ENCODE peak calls at places on chromosome 1, in six cellular contexts. One of them, this sample, is unnamed.
A peak's percentile ranks its signal among the peaks of the same experiment; 100 is the strongest.

GRCh38 chr1:121522061-121522759 is 337.4 kb downstream of the SRGAP2C start:
- DNase-seq in GM20000: no peak
- DNase-seq in stimulated activated effector memory CD8-positive, alpha-beta T cell treated with anti-CD3 and anti-CD28 coated beads, Interleukin-12 subunit alpha, Interleukin-12 subunit beta, amount 100 ng/mL, for 72 hours: no peak
- DNase-seq in nephron progenitor cell: no peak
- DNase-seq in amniotic stem cell: no peak
- DNase-seq in NCI-H524: peak; percentile 32
- DNase-seq in this sample: peak; percentile 57

GRCh38 chr1:234726359-234726836 is 116.4 kb upstream of the IRF2BP2 start:
- DNase-seq in GM20000: no peak
- DNase-seq in stimulated activated effector memory CD8-positive, alpha-beta T cell treated with anti-CD3 and anti-CD28 coated beads, Interleukin-12 subunit alpha, Interleukin-12 subunit beta, amount 100 ng/mL, for 72 hours: no peak
- DNase-seq in nephron progenitor cell: peak; percentile 45
- DNase-seq in amniotic stem cell: no peak
- DNase-seq in NCI-H524: peak; percentile 67
- DNase-seq in this sample: no peak

GRCh38 chr1:149931212-149931805 is 3.7 kb upstream of the SF3B4 start:
- DNase-seq in GM20000: no peak
- DNase-seq in stimulated activated effector memory CD8-positive, alpha-beta T cell treated with anti-CD3 and anti-CD28 coated beads, Interleukin-12 subunit alpha, Interleukin-12 subunit beta, amount 100 ng/mL, for 72 hours: no peak
- DNase-seq in nephron progenitor cell: no peak
- DNase-seq in amniotic stem cell: no peak
- DNase-seq in NCI-H524: no peak
- DNase-seq in this sample: no peak

GRCh38 chr1:27349784-27350672 is 8.2 kb downstream of the SYTL1 start:
- DNase-seq in GM20000: no peak
- DNase-seq in stimulated activated effector memory CD8-positive, alpha-beta T cell treated with anti-CD3 and anti-CD28 coated beads, Interleukin-12 subunit alpha, Interleukin-12 subunit beta, amount 100 ng/mL, for 72 hours: no peak
- DNase-seq in nephron progenitor cell: peak; percentile 76
- DNase-seq in amniotic stem cell: no peak
- DNase-seq in NCI-H524: peak; percentile 70
- DNase-seq in this sample: no peak

GRCh38 chr1:221869759-221870158 is 127.9 kb upstream of the DUSP10 start:
- DNase-seq in GM20000: no peak
- DNase-seq in stimulated activated effector memory CD8-positive, alpha-beta T cell treated with anti-CD3 and anti-CD28 coated beads, Interleukin-12 subunit alpha, Interleukin-12 subunit beta, amount 100 ng/mL, for 72 hours: no peak
- DNase-seq in nephron progenitor cell: no peak
- DNase-seq in amniotic stem cell: no peak
- DNase-seq in NCI-H524: peak; percentile 27
- DNase-seq in this sample: no peak

GRCh38 chr1:57843760-57844159 is 419.9 kb upstream of the DAB1 start:
- DNase-seq in GM20000: no peak
- DNase-seq in stimulated activated effector memory CD8-positive, alpha-beta T cell treated with anti-CD3 and anti-CD28 coated beads, Interleukin-12 subunit alpha, Interleukin-12 subunit beta, amount 100 ng/mL, for 72 hours: no peak
- DNase-seq in nephron progenitor cell: no peak
- DNase-seq in amniotic stem cell: no peak
- DNase-seq in NCI-H524: no peak
- DNase-seq in this sample: no peak

GRCh38 chr1:86741947-86742572 is 37.7 kb downstream of the SH3GLB1 start:
- DNase-seq in GM20000: peak; percentile 10
- DNase-seq in stimulated activated effector memory CD8-positive, alpha-beta T cell treated with anti-CD3 and anti-CD28 coated beads, Interleukin-12 subunit alpha, Interleukin-12 subunit beta, amount 100 ng/mL, for 72 hours: no peak
- DNase-seq in nephron progenitor cell: peak; percentile 17
- DNase-seq in amniotic stem cell: no peak
- DNase-seq in NCI-H524: peak; percentile 27
- DNase-seq in this sample: peak; percentile 42

GRCh38 chr1:112529301-112529700 is 20.5 kb downstream of the WNT2B start:
- DNase-seq in GM20000: no peak
- DNase-seq in stimulated activated effector memory CD8-positive, alpha-beta T cell treated with anti-CD3 and anti-CD28 coated beads, Interleukin-12 subunit alpha, Interleukin-12 subunit beta, amount 100 ng/mL, for 72 hours: no peak
- DNase-seq in nephron progenitor cell: no peak
- DNase-seq in amniotic stem cell: no peak
- DNase-seq in NCI-H524: no peak
- DNase-seq in this sample: no peak

GRCh38 chr1:201447911-201448871 is 20.8 kb downstream of the PHLDA3 start:
- DNase-seq in GM20000: peak; percentile 84
- DNase-seq in stimulated activated effector memory CD8-positive, alpha-beta T cell treated with anti-CD3 and anti-CD28 coated beads, Interleukin-12 subunit alpha, Interleukin-12 subunit beta, amount 100 ng/mL, for 72 hours: peak; percentile 60
- DNase-seq in nephron progenitor cell: peak; percentile 80
- DNase-seq in amniotic stem cell: no peak
- DNase-seq in NCI-H524: peak; percentile 46
- DNase-seq in this sample: peak; percentile 88

GRCh38 chr1:165842363-165843129 is 15.1 kb downstream of the UCK2 start:
- DNase-seq in GM20000: peak; percentile 34
- DNase-seq in stimulated activated effector memory CD8-positive, alpha-beta T cell treated with anti-CD3 and anti-CD28 coated beads, Interleukin-12 subunit alpha, Interleukin-12 subunit beta, amount 100 ng/mL, for 72 hours: no peak
- DNase-seq in nephron progenitor cell: no peak
- DNase-seq in amniotic stem cell: no peak
- DNase-seq in NCI-H524: no peak
- DNase-seq in this sample: peak; percentile 23

GRCh38 chr1:161486806-161487482 is 18.3 kb upstream of the FCGR2A start:
- DNase-seq in GM20000: peak; percentile 79
- DNase-seq in stimulated activated effector memory CD8-positive, alpha-beta T cell treated with anti-CD3 and anti-CD28 coated beads, Interleukin-12 subunit alpha, Interleukin-12 subunit beta, amount 100 ng/mL, for 72 hours: peak; percentile 63
- DNase-seq in nephron progenitor cell: peak; percentile 49
- DNase-seq in amniotic stem cell: peak; percentile 35
- DNase-seq in NCI-H524: peak; percentile 54
- DNase-seq in this sample: peak; percentile 58

This sample was measured in Calu3.